ENCODE peak calls at places on chromosomes 13 and 19, in eight cellular contexts. X, N, L, M, Y, D, V and F are unnamed samples.

GRCh38 chr13:73274147-73274546 is 215.3 kb downstream of the KLF5 start:
- DNase-seq in L (no peak), D (no peak), X (no peak), M (no peak), N (no peak), Y (no peak), V (peak; percentile 62), F (no peak)

GRCh38 chr19:18915639-18916038 is 3.5 kb downstream of the COPE start:
- DNase-seq in N (peak; percentile 55), D (peak; percentile 36), V (peak; percentile 36), X (no peak), M (peak; percentile 47), Y (no peak), L (no peak), F (no peak)

GRCh38 chr19:6674868-6675305 is 4.9 kb upstream of the TNFSF14 start:
- DNase-seq in L (peak; percentile 50), M (peak; percentile 28), X (peak; percentile 67), Y (peak; percentile 90), N (peak; percentile 90), D (peak; percentile 59), V (peak; percentile 69), F (peak; percentile 90)

GRCh38 chr13:21067794-21068193 is 6.4 kb upstream of the LATS2 start:
- DNase-seq in N (no peak), V (no peak), Y (no peak), M (no peak), D (no peak), L (no peak), X (no peak), F (no peak)

GRCh38 chr19:44725251-44725650 is 23.3 kb upstream of the BCL3 start:
- DNase-seq in N (no peak), D (peak; percentile 83), L (no peak), M (no peak), Y (no peak), V (no peak), X (no peak), F (no peak)

GRCh38 chr19:2294377-2295335 is 12.7 kb upstream of the PEAK3 start:
- DNase-seq in N (no peak), D (no peak), X (no peak), L (no peak), M (peak; percentile 55), V (no peak), Y (no peak), F (no peak)

GRCh38 chr13:34107814-34108213 is 289.9 kb downstream of the RFC3 start:
- DNase-seq in L (no peak), X (no peak), N (no peak), V (no peak), Y (no peak), D (no peak), M (peak; percentile 2), F (no peak)

GRCh38 chr19:45515807-45516401 is 8.6 kb downstream of the VASP start:
- DNase-seq in X (no peak), D (no peak), L (no peak), Y (no peak), M (no peak), V (no peak), N (peak; percentile 47), F (no peak)

GRCh38 chr13:41780736-41781708 is 179.9 kb downstream of the VWA8 start:
- DNase-seq in V (peak; percentile 78), D (no peak), Y (no peak), M (peak; percentile 74), L (no peak), X (no peak), N (no peak), F (no peak)

GRCh38 chr13:48500652-48501197 is 32.2 kb downstream of the RCBTB2 start:
- DNase-seq in L (no peak), X (no peak), D (no peak), Y (no peak), M (peak; percentile 94), V (peak; percentile 89), N (no peak), F (peak; percentile 45)

GRCh38 chr19:35346193-35347052 is 1.3 kb upstream of the FFAR1 start:
- DNase-seq in D (peak; percentile 44), N (peak; percentile 81), X (peak; percentile 80), M (no peak), L (no peak), V (no peak), Y (peak; percentile 86), F (peak; percentile 79)

GRCh38 chr13:103605546-103606326 is 539.5 kb upstream of the SLC10A2 start:
- DNase-seq in Y (no peak), M (no peak), D (no peak), L (no peak), N (no peak), V (no peak), X (no peak), F (no peak)

GRCh38 chr13:24668955-24669354 is 11.3 kb upstream of the ATP12A start:
- DNase-seq in D (no peak), V (no peak), N (no peak), X (no peak), Y (no peak), L (no peak), M (no peak), F (no peak)

GRCh38 chr13:81480634-81481033 is 1139.7 kb upstream of the SPRY2 start:
- DNase-seq in Y (no peak), D (no peak), M (no peak), V (peak; percentile 3), L (no peak), X (no peak), N (no peak), F (no peak)

GRCh38 chr19:3672993-3673392 is 27.3 kb downstream of the PIP5K1C start:
- DNase-seq in M (no peak), L (no peak), V (no peak), Y (no peak), N (no peak), D (no peak), X (no peak), F (no peak)

GRCh38 chr13:111114362-111115050 is 604 bp upstream of the ARHGEF7 start:
- DNase-seq in D (no peak), V (no peak), X (peak; percentile 30), M (peak; percentile 36), N (peak; percentile 10), Y (no peak), L (peak; percentile 58), F (peak; percentile 48)

GRCh38 chr19:49427855-49428546 is 2.8 kb downstream of the GFY start:
- DNase-seq in V (no peak), X (no peak), L (no peak), M (no peak), Y (no peak), N (peak; percentile 39), D (peak; percentile 40), F (peak; percentile 74)

GRCh38 chr13:38228322-38228721 is 121.3 kb upstream of the UFM1 start:
- DNase-seq in Y (no peak), M (no peak), X (no peak), N (no peak), V (no peak), L (no peak), D (no peak), F (no peak)

GRCh38 chr13:110635405-110636002 is 20.2 kb downstream of the NAXD start:
- DNase-seq in V (no peak), N (no peak), D (no peak), X (no peak), L (no peak), Y (no peak), M (no peak), F (no peak)

GRCh38 chr19:2456301-2456570 is 523 bp downstream of the LMNB2 start:
- DNase-seq in L (no peak), V (no peak), M (no peak), Y (no peak), X (no peak), D (no peak), N (no peak), F (no peak)

GRCh38 chr19:2255112-2255845 is 938 bp downstream of the JSRP1 start:
- DNase-seq in D (no peak), X (no peak), V (no peak), Y (no peak), N (no peak), L (no peak), M (no peak), F (no peak)

GRCh38 chr19:10288662-10289166 is 1.0 kb upstream of the ICAM5 start:
- DNase-seq in X (no peak), N (peak; percentile 64), M (no peak), D (peak; percentile 37), V (peak; percentile 72), Y (peak; percentile 80), L (no peak), F (peak; percentile 81)

GRCh38 chr19:38055655-38056521 is 148.9 kb downstream of the SIPA1L3 start:
- DNase-seq in V (no peak), L (no peak), N (no peak), M (no peak), Y (no peak), X (peak; percentile 34), D (no peak), F (no peak)

GRCh38 chr19:52428937-52429336 is at the start of gene ZNF534:
- DNase-seq in V (no peak), N (no peak), D (no peak), M (no peak), Y (no peak), X (no peak), L (no peak), F (no peak)

GRCh38 chr13:113889467-113889866 is 25.6 kb upstream of the GAS6 start:
- DNase-seq in M (no peak), L (no peak), X (no peak), Y (no peak), V (no peak), N (no peak), D (no peak), F (no peak)

GRCh38 chr19:56690668-56691067 is 19.1 kb upstream of the ZNF835 start:
- DNase-seq in X (no peak), Y (no peak), M (no peak), N (no peak), L (no peak), V (no peak), D (no peak), F (no peak)

GRCh38 chr13:113820813-113821651 is 42.8 kb downstream of the GAS6 start:
- DNase-seq in Y (no peak), V (peak; percentile 99), X (no peak), L (peak; percentile 78), M (peak; percentile 98), N (no peak), D (no peak), F (no peak)

GRCh38 chr19:12669272-12670158 is 2.9 kb downstream of the WDR83 start:
- DNase-seq in M (peak; percentile 91), D (peak; percentile 85), N (peak; percentile 79), L (peak; percentile 78), Y (peak; percentile 88), V (peak; percentile 81), X (peak; percentile 75), F (peak; percentile 84)

GRCh38 chr19:2054763-2055162 is 3.7 kb upstream of the MKNK2 start:
- DNase-seq in M (no peak), V (no peak), Y (no peak), D (no peak), X (no peak), N (no peak), L (no peak), F (no peak)

GRCh38 chr13:111791131-111791530 is 275.8 kb upstream of the SOX1 start:
- DNase-seq in L (no peak), X (no peak), N (no peak), Y (no peak), V (no peak), D (no peak), M (no peak), F (no peak)